ENCODE peak calls at places on chromosomes 16 and 17, in nine cellular contexts. N is HT-29; X is NCI-H1092; L is SJSA1; J is activated naive CD4-positive, alpha-beta T cell; A is effector CD4-positive, alpha-beta T cell; Y is GM04503; I is fibroblast of pulmonary artery; Q is gastrocnemius medialis. P is an unnamed sample.

GRCh38 chr17:55420776-55421178 is 858 bp downstream of the MMD start:
- DNase-seq in N (peak; percentile 41), X (peak; percentile 13), L (peak; percentile 64), J (no peak), A (peak; percentile 22), Y (no peak), I (no peak), Q (peak; percentile 43), P (no peak)

GRCh38 chr17:76492250-76492988 is 8.8 kb downstream of the RHBDF2 start:
- DNase-seq in N (peak; percentile 23), X (no peak), L (no peak), J (no peak), A (no peak), Y (no peak), I (no peak), Q (no peak), P (no peak)

GRCh38 chr17:28270055-28270454 is 48.9 kb upstream of the TMEM97 start:
- DNase-seq in N (no peak), X (no peak), L (no peak), J (no peak), A (no peak), Y (no peak), I (no peak), Q (no peak), P (no peak)

GRCh38 chr17:19327039-19327776 is 35.3 kb downstream of the B9D1 start:
- DNase-seq in N (peak; percentile 36), X (no peak), L (peak; percentile 80), J (no peak), A (no peak), Y (peak; percentile 83), I (peak; percentile 85), Q (no peak), P (no peak)

GRCh38 chr16:76371441-76371840 is 94.2 kb downstream of the CNTNAP4 start:
- DNase-seq in N (no peak), X (no peak), L (no peak), J (no peak), A (no peak), Y (no peak), I (no peak), Q (no peak), P (no peak)

GRCh38 chr16:83561876-83562275 is 245.9 kb upstream of the HSBP1 start:
- DNase-seq in N (peak; percentile 9), X (no peak), L (no peak), J (no peak), A (no peak), Y (no peak), I (peak; percentile 50), Q (no peak), P (no peak)

GRCh38 chr17:35167666-35168065 is 20.0 kb downstream of the UNC45B start:
- DNase-seq in N (no peak), X (no peak), L (no peak), J (no peak), A (no peak), Y (peak; percentile 12), I (peak; percentile 2), Q (no peak), P (no peak)

GRCh38 chr16:2420035-2420434 is 9.2 kb upstream of the CCNF start:
- DNase-seq in N (no peak), X (no peak), L (no peak), J (no peak), A (no peak), Y (no peak), I (no peak), Q (no peak), P (no peak)

GRCh38 chr17:35736236-35736635 is 4.8 kb downstream of the RASL10B start:
- DNase-seq in N (no peak), X (no peak), L (no peak), J (no peak), A (no peak), Y (no peak), I (no peak), Q (no peak), P (no peak)

GRCh38 chr17:28612936-28613872 is 781 bp downstream of the RSKR start:
- DNase-seq in N (peak; percentile 45), X (peak; percentile 13), L (no peak), J (no peak), A (peak; percentile 29), Y (no peak), I (peak; percentile 54), Q (no peak), P (peak; percentile 18)

GRCh38 chr16:19911747-19912146 is 27.1 kb upstream of the GPRC5B start:
- DNase-seq in N (no peak), X (no peak), L (no peak), J (no peak), A (no peak), Y (no peak), I (no peak), Q (no peak), P (no peak)

GRCh38 chr16:51773491-51773890 is 622.4 kb upstream of the SALL1 start:
- DNase-seq in N (no peak), X (no peak), L (no peak), J (no peak), A (no peak), Y (no peak), I (no peak), Q (no peak), P (no peak)

GRCh38 chr17:50079334-50080095 is 15.6 kb upstream of the PDK2 start:
- DNase-seq in N (peak; percentile 83), X (no peak), L (peak; percentile 81), J (no peak), A (no peak), Y (no peak), I (peak; percentile 46), Q (peak; percentile 34), P (no peak)

GRCh38 chr17:82003411-82004381 is 19.0 kb downstream of the CENPX start:
- DNase-seq in N (peak; percentile 65), X (no peak), L (peak; percentile 99), J (no peak), A (no peak), Y (peak; percentile 82), I (peak; percentile 94), Q (peak; percentile 71), P (no peak)

GRCh38 chr16:66043326-66043725 is 323.2 kb upstream of the CDH5 start:
- DNase-seq in N (no peak), X (no peak), L (peak; percentile 9), J (no peak), A (no peak), Y (no peak), I (no peak), Q (no peak), P (no peak)

GRCh38 chr17:47872019-47872650 is 21.2 kb upstream of the SP6 start:
- DNase-seq in N (no peak), X (no peak), L (no peak), J (no peak), A (no peak), Y (no peak), I (no peak), Q (no peak), P (no peak)

GRCh38 chr17:49407981-49408501 is 6.6 kb downstream of the PHB1 start:
- DNase-seq in N (peak; percentile 92), X (peak; percentile 92), L (peak; percentile 75), J (peak; percentile 80), A (peak; percentile 75), Y (no peak), I (peak; percentile 62), Q (peak; percentile 28), P (peak; percentile 90)

GRCh38 chr16:23435500-23435899 is 17.5 kb downstream of the COG7 start:
- DNase-seq in N (peak; percentile 77), X (peak; percentile 37), L (peak; percentile 72), J (peak; percentile 25), A (peak; percentile 46), Y (no peak), I (peak; percentile 68), Q (peak; percentile 27), P (peak; percentile 57)

GRCh38 chr16:80116711-80117110 is 424.1 kb upstream of the DYNLRB2 start:
- DNase-seq in N (no peak), X (no peak), L (no peak), J (no peak), A (no peak), Y (no peak), I (no peak), Q (no peak), P (no peak)

GRCh38 chr16:68111379-68111778 is 26.2 kb downstream of the NFATC3 start:
- DNase-seq in N (no peak), X (no peak), L (no peak), J (no peak), A (no peak), Y (no peak), I (no peak), Q (no peak), P (no peak)

GRCh38 chr17:8649157-8650118 is 18.9 kb upstream of the MYH10 start:
- DNase-seq in N (no peak), X (no peak), L (no peak), J (no peak), A (no peak), Y (peak; percentile 94), I (peak; percentile 97), Q (peak; percentile 20), P (no peak)

GRCh38 chr16:83389751-83390150 is 418.0 kb upstream of the HSBP1 start:
- DNase-seq in N (no peak), X (no peak), L (no peak), J (no peak), A (no peak), Y (no peak), I (peak; percentile 3), Q (no peak), P (no peak)

GRCh38 chr16:31138621-31139578 is 3.4 kb upstream of the PRSS8 start:
- DNase-seq in N (peak; percentile 93), X (no peak), L (no peak), J (no peak), A (no peak), Y (peak; percentile 16), I (peak; percentile 62), Q (peak; percentile 96), P (no peak)

GRCh38 chr17:48544356-48545021 is 420 bp downstream of the HOXB2 start:
- DNase-seq in N (no peak), X (peak; percentile 63), L (peak; percentile 79), J (peak; percentile 24), A (peak; percentile 36), Y (peak; percentile 70), I (peak; percentile 81), Q (peak; percentile 36), P (peak; percentile 27)

GRCh38 chr17:7250655-7251329 is 742 bp downstream of the CTDNEP1 start:
- DNase-seq in N (no peak), X (no peak), L (no peak), J (no peak), A (no peak), Y (no peak), I (peak; percentile 25), Q (no peak), P (no peak)

GRCh38 chr17:40791808-40792436 is 7.8 kb downstream of the KRT28 start:
- DNase-seq in N (peak; percentile 59), X (no peak), L (no peak), J (no peak), A (no peak), Y (peak; percentile 16), I (peak; percentile 65), Q (no peak), P (no peak)

GRCh38 chr16:54273566-54273965 is 13.0 kb downstream of the IRX3 start:
- DNase-seq in N (no peak), X (no peak), L (no peak), J (no peak), A (no peak), Y (no peak), I (no peak), Q (no peak), P (no peak)

GRCh38 chr17:31357831-31358400 is 33.6 kb upstream of the RAB11FIP4 start:
- DNase-seq in N (no peak), X (no peak), L (no peak), J (no peak), A (no peak), Y (no peak), I (peak; percentile 3), Q (no peak), P (no peak)

GRCh38 chr17:71430281-71430680 is 690.5 kb upstream of the SOX9 start:
- DNase-seq in N (no peak), X (no peak), L (no peak), J (no peak), A (no peak), Y (no peak), I (no peak), Q (no peak), P (no peak)

GRCh38 chr17:63543822-63544420 is 6.4 kb upstream of the DCAF7 start:
- DNase-seq in N (no peak), X (no peak), L (no peak), J (no peak), A (no peak), Y (no peak), I (no peak), Q (peak; percentile 6), P (no peak)

GRCh38 chr17:8791910-8792270 is 7.3 kb downstream of the MFSD6L start:
- DNase-seq in N (no peak), X (no peak), L (peak; percentile 55), J (no peak), A (no peak), Y (peak; percentile 29), I (peak; percentile 52), Q (no peak), P (no peak)

P was measured in COR-L47.